ENCODE peak calls at places on chromosomes 3 and 15, in ten cellular contexts. A, U, R, N, F, G, Q, K, C and E are unnamed samples. For H3K36me3, the result is how much of the 10 kb centered on the place peaks cover.

GRCh38 chr3:171811913-171812321 is 1.6 kb upstream of the PLD1 start:
- DNase-seq in G (no peak), N (no peak), A (peak), K (no peak), R (peak), U (no peak), F (peak), C (no peak), Q (no peak), E (no peak)

GRCh38 chr3:30271781-30272180 is 334.6 kb upstream of the TGFBR2 start:
- DNase-seq in U (no peak), K (no peak), Q (no peak), F (no peak), R (no peak), A (no peak), N (no peak), C (no peak), G (no peak), E (no peak)

GRCh38 chr3:82685761-82686160 is 924.3 kb upstream of the GBE1 start:
- DNase-seq in G (no peak), U (no peak), C (no peak), K (no peak), Q (no peak), R (no peak), A (no peak), N (no peak), F (no peak), E (no peak)

GRCh38 chr3:44031387-44032380 is 210.0 kb upstream of the TOPAZ1 start:
- DNase-seq in F (no peak), C (no peak), U (no peak), K (no peak), A (no peak), Q (no peak), N (no peak), G (no peak), R (no peak), E (no peak)

GRCh38 chr3:169668081-169668956 is 4.8 kb upstream of the MECOM start:
- DNase-seq in U (no peak), F (no peak), A (peak), C (no peak), G (no peak), R (peak), K (peak), N (peak), Q (no peak), E (peak)

GRCh38 chr3:43872901-43873300 is 182.2 kb downstream of the ABHD5 start:
- DNase-seq in N (no peak), U (no peak), Q (no peak), R (peak), A (no peak), G (no peak), F (no peak), K (no peak), C (no peak), E (no peak)

GRCh38 chr3:24311881-24312280 is 182.8 kb downstream of the THRB start:
- DNase-seq in A (no peak), R (peak), U (no peak), G (no peak), C (no peak), K (no peak), N (no peak), F (peak), Q (no peak), E (no peak)

GRCh38 chr3:141057951-141058800 is 7.0 kb downstream of the SPSB4 start:
- DNase-seq in C (no peak), N (no peak), A (no peak), U (no peak), Q (no peak), K (no peak), F (no peak), G (no peak), R (no peak), E (no peak)

GRCh38 chr3:98402507-98402906 is 12.0 kb downstream of the OR5K3 start:
- DNase-seq in C (no peak), Q (no peak), K (peak), N (no peak), F (no peak), U (no peak), R (no peak), A (no peak), G (no peak), E (no peak)

DNA sequence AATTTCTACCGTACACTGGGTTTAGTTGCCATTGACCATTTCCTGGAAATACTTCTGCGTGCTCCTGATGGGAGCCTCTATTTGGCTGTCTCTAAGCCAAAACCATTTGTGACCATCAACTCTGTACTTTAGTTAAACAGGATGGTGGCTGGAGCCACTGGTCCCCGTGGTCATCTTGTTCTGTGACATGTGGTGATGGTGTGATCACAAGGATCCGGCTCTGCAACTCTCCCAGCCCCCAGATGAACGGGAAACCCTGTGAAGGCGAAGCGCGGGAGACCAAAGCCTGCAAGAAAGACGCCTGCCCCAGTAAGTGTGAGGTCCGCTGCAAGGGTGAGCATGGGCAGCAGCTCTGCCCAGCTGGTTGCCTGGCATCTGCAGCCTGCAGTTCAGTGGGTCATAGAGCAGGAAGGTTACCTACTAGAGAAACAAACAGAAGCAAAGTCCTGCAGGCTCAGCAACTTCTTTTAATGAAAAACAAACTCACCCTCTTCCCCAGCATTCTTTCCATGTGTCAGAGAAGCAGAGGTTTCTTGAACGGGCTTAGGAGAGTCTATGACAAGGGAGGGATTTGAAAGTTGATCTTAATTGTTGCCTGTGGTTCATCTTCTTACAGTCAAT is 7.1 kb downstream of the THBS1 start:
- DNase-seq in U (no peak), K (no peak), N (no peak), R (peak), F (no peak), G (no peak), C (no peak), Q (no peak), A (no peak), E (no peak)
- H3K4me3 ChIP-seq in U (no peak), K (no peak), N (no peak), R (no peak), F (no peak), G (no peak), C (no peak), Q (no peak), A (no peak), E (no peak)

GRCh38 chr3:122530164-122530563 is 15.4 kb upstream of the KPNA1 start:
- DNase-seq in Q (no peak), G (no peak), U (no peak), K (no peak), F (no peak), N (no peak), R (no peak), C (no peak), A (no peak), E (no peak)

GRCh38 chr3:122535964-122536363 is 21.2 kb upstream of the KPNA1 start:
- DNase-seq in A (no peak), K (no peak), N (no peak), G (no peak), U (no peak), R (no peak), C (no peak), F (no peak), Q (no peak), E (no peak)

GRCh38 chr3:122536634-122537033 is 21.9 kb upstream of the KPNA1 start:
- DNase-seq in A (no peak), G (no peak), Q (no peak), U (no peak), K (no peak), N (no peak), F (no peak), C (no peak), R (no peak), E (no peak)

GRCh38 chr3:122533480-122533879 is 18.7 kb upstream of the KPNA1 start:
- DNase-seq in C (no peak), G (no peak), A (no peak), U (no peak), K (no peak), F (no peak), R (no peak), Q (no peak), N (no peak), E (no peak)

GRCh38 chr3:122533931-122534334 is 19.2 kb upstream of the KPNA1 start:
- DNase-seq in K (no peak), F (no peak), N (no peak), C (no peak), R (peak), U (no peak), A (peak), Q (no peak), G (no peak), E (peak)
- H3K36me3 ChIP-seq in K (under half), F (half or more), N (half or more), C (under half), R (under half), U (half or more), A (under half), Q (under half), G (under half), E (under half)

GRCh38 chr3:124813541-124813940 is 73.6 kb downstream of the ITGB5 start:
- DNase-seq in Q (no peak), A (no peak), C (no peak), R (no peak), K (no peak), N (no peak), G (no peak), U (no peak), F (no peak), E (no peak)

GRCh38 chr3:124812291-124813265 is 74.6 kb downstream of the ITGB5 start:
- DNase-seq in G (no peak), F (peak), U (no peak), R (peak), A (peak), K (no peak), Q (no peak), C (no peak), N (peak), E (no peak)

GRCh38 chr3:124809039-124809438 is 78.1 kb downstream of the ITGB5 start:
- DNase-seq in R (no peak), A (no peak), Q (no peak), N (no peak), G (no peak), F (no peak), K (no peak), C (no peak), U (no peak), E (no peak)

GRCh38 chr3:124810970-124811369 is 76.2 kb downstream of the ITGB5 start:
- DNase-seq in K (no peak), C (no peak), Q (no peak), F (no peak), R (no peak), N (no peak), G (no peak), U (no peak), A (no peak), E (no peak)

GRCh38 chr3:124811441-124811840 is 75.7 kb downstream of the ITGB5 start:
- DNase-seq in U (no peak), Q (no peak), C (no peak), R (peak), G (no peak), F (peak), K (no peak), N (no peak), A (no peak), E (no peak)
- H3K4me3 ChIP-seq in U (no peak), Q (no peak), C (no peak), R (no peak), G (no peak), F (no peak), K (no peak), N (no peak), A (no peak), E (no peak)

GRCh38 chr15:80887148-80887547 is 102.5 kb downstream of the MESD start:
- DNase-seq in K (no peak), C (no peak), F (no peak), Q (no peak), G (no peak), R (no peak), A (no peak), U (no peak), N (no peak), E (no peak)

GRCh38 chr15:80890341-80890972 is 99.2 kb downstream of the MESD start:
- DNase-seq in U (no peak), F (no peak), C (no peak), Q (no peak), N (no peak), G (no peak), K (no peak), A (no peak), R (no peak), E (no peak)

GRCh38 chr15:80888846-80889245 is 100.8 kb downstream of the MESD start:
- DNase-seq in K (no peak), N (no peak), U (no peak), R (no peak), Q (no peak), C (no peak), A (no peak), F (no peak), G (no peak), E (no peak)

GRCh38 chr15:80880086-80880485 is 100.9 kb downstream of the CEMIP start:
- DNase-seq in G (no peak), Q (no peak), N (no peak), A (no peak), K (no peak), C (no peak), F (no peak), R (no peak), U (no peak), E (no peak)

GRCh38 chr15:80885180-80885579 is 104.4 kb downstream of the MESD start:
- DNase-seq in R (no peak), G (no peak), U (no peak), F (no peak), A (no peak), C (no peak), N (no peak), Q (no peak), K (no peak), E (no peak)
- H3K36me3 ChIP-seq in R (under half), G (under half), U (under half), F (under half), A (under half), C (under half), N (under half), Q (under half), K (under half), E (under half)

GRCh38 chr15:73885954-73886700 is 12.8 kb downstream of the TBC1D21 start:
- DNase-seq in C (no peak), R (no peak), G (no peak), F (peak), Q (no peak), U (no peak), K (no peak), N (peak), A (no peak), E (no peak)
- H3K4me3 ChIP-seq in C (no peak), R (no peak), G (no peak), F (no peak), Q (no peak), U (no peak), K (no peak), N (no peak), A (no peak), E (no peak)

GRCh38 chr3:138717348-138717747 is 108.8 kb downstream of the FAIM start:
- DNase-seq in U (no peak), C (no peak), F (no peak), K (no peak), G (no peak), A (no peak), Q (no peak), R (no peak), N (no peak), E (peak)
- H3K36me3 ChIP-seq in U (under half), C (under half), F (under half), K (under half), G (under half), A (under half), Q (under half), R (under half), N (under half), E (under half)

DNA sequence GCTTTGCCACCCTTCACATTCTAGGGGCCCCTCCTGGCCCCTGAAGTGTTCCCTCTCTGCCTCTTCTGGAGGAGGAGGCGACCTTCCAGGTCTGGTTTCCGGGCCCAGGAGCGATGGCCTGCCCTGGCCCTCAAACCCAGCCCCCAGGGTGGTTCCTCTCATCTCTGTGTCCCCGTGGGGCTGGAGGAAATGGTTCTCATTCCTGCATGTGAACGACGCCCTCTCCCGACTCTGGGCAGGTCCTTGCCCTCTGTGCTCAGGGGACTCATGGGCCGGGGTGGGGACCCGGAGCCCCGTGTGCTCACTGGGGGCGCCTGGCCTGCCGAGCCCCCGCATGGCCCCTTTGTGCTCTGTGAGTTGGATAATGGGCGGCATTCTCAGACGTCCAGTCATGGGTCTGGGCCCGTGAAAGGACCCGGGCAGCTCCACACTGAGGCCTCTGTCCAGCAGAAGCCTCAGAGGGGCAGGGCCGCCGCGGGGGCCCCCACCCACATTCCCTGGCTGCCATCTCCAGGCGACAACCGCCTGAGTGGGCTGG is 5.4 kb upstream of the PLXND1 start:
- DNase-seq in G (no peak), F (peak), C (no peak), U (no peak), N (no peak), R (no peak), A (no peak), Q (no peak), K (peak), E (no peak)
- H3K4me3 ChIP-seq in G (no peak), F (no peak), C (no peak), U (no peak), N (no peak), R (no peak), A (no peak), Q (no peak), K (no peak), E (no peak)

GRCh38 chr15:38508647-38509046 is 54.7 kb downstream of the FAM98B start:
- DNase-seq in Q (no peak), N (no peak), K (no peak), G (no peak), C (no peak), U (no peak), F (no peak), A (no peak), R (no peak), E (peak)

GRCh38 chr15:38504680-38505467 is 50.9 kb downstream of the FAM98B start:
- DNase-seq in Q (no peak), K (no peak), A (no peak), C (no peak), G (no peak), R (no peak), F (no peak), N (no peak), U (no peak), E (no peak)

GRCh38 chr15:38512901-38513300 is 51.7 kb downstream of the RASGRP1 start:
- DNase-seq in G (no peak), C (no peak), K (no peak), N (no peak), A (no peak), Q (no peak), U (no peak), F (no peak), R (no peak), E (no peak)

GRCh38 chr15:38507570-38507969 is 53.6 kb downstream of the FAM98B start:
- DNase-seq in R (no peak), G (no peak), Q (no peak), A (no peak), U (no peak), K (no peak), N (no peak), C (no peak), F (no peak), E (no peak)

DNA sequence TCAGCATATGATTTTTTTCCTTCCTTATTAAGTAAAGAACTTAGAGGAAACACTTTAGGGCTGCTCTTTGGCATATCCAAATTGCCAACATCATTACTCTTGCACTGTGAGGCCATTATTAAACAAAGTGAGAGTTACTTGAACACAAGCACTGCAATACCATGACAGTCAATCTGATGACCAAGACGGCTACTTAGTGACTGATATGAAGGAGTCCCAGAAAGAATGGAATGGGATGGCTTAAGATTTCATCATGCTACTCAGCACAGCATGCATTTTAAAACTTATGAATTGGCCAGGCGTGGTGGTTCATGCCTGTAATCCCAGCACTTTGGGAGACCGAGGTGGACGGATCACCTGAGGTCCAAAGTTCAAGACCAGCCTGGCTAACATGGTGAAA is 55.2 kb downstream of the FAM98B start:
- DNase-seq in Q (no peak), R (no peak), F (no peak), K (no peak), A (no peak), G (no peak), C (no peak), N (no peak), U (no peak), E (no peak)
- H3K36me3 ChIP-seq in Q (half or more), R (under half), F (under half), K (under half), A (under half), G (half or more), C (under half), N (under half), U (half or more), E (under half)

DNA sequence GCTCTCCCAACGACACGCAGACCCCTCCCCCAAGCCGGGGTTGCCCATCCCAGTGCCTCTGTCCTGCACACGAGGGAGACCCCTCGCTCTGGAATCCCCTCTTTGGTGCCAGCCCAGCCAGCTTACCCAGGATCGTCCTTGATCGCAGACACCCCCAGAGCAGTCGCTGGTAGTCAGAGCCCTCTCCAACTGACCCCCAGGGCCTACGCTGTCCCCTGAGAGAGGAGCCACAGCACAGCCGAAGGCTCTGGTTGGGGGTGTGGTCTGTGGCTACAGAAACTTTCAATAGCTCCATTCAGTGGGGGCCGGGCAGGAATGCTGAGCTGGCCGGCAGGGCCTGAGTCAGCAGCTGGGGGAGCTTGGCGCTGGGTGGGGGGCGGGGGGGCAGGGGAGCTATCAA is at the start of gene LCTL:
- DNase-seq in G (no peak), U (no peak), A (no peak), C (no peak), K (no peak), Q (no peak), F (no peak), N (no peak), R (peak), E (no peak)
- H3K4me3 ChIP-seq in G (no peak), U (no peak), A (no peak), C (peak), K (no peak), Q (no peak), F (no peak), N (no peak), R (no peak), E (no peak)